ENCODE peak calls at places on chromosomes 12 and 14, in four cellular contexts. I is tibial artery, U is lung, T is testis. L is an unnamed sample. For H3K9me3, the result is how much of the 10 kb centered on the place peaks cover.

GRCh38 chr14:56216631-56217379 is 98.6 kb downstream of the PELI2 start:
- DNase-seq in U (peak), T (peak), I (peak), L (peak)

GRCh38 chr14:34078117-34078743 is 127.4 kb upstream of the EGLN3 start:
- DNase-seq in I (no peak), U (no peak), T (no peak), L (no peak)

GRCh38 chr12:1657616-1658167 is 28.7 kb downstream of the WNT5B start:
- DNase-seq in T (no peak), I (no peak), U (no peak), L (no peak)

GRCh38 chr12:43964966-43965365 is 129.1 kb downstream of the TMEM117 start:
- DNase-seq in T (no peak), U (no peak), I (no peak), L (no peak)

GRCh38 chr14:87522575-87522974 is 470.4 kb downstream of the GALC start:
- DNase-seq in T (no peak), U (no peak), I (no peak), L (no peak)

GRCh38 chr12:65817866-65818265 is 6.4 kb upstream of the HMGA2 start:
- DNase-seq in U (no peak), T (no peak), I (no peak), L (no peak)

GRCh38 chr12:14618990-14619389 is 51.3 kb upstream of the PLBD1 start:
- DNase-seq in T (peak), I (no peak), U (no peak), L (no peak)

GRCh38 chr12:75553398-75553797 is 42.0 kb upstream of the KRR1 start:
- DNase-seq in U (no peak), T (no peak), I (no peak), L (no peak)

GRCh38 chr14:33451211-33451610 is 499.7 kb downstream of the EGLN3 start:
- DNase-seq in I (no peak), T (no peak), U (no peak), L (no peak)

GRCh38 chr12:70052931-70053497 is 190.2 kb upstream of the CNOT2 start:
- DNase-seq in U (peak), T (no peak), I (peak), L (no peak)

GRCh38 chr12:69553626-69554248 is 31.5 kb upstream of the CCT2 start:
- DNase-seq in T (peak), I (no peak), U (peak), L (peak)

GRCh38 chr14:64580451-64580850 is 30.7 kb downstream of the PPP1R36 start:
- DNase-seq in T (no peak), I (no peak), U (no peak), L (no peak)

GRCh38 chr14:87052646-87053225 is 940.2 kb downstream of the GALC start:
- DNase-seq in I (no peak), U (no peak), T (no peak), L (no peak)

GRCh38 chr12:121446760-121447159 is 46.8 kb downstream of the RNF34 start:
- DNase-seq in U (no peak), I (no peak), T (no peak), L (no peak)

GRCh38 chr14:101957406-101958234 is 6.8 kb upstream of the DYNC1H1 start:
- DNase-seq in I (no peak), T (no peak), U (no peak), L (no peak)

GRCh38 chr12:110316861-110317260 is 35.8 kb downstream of the ATP2A2 start:
- DNase-seq in T (no peak), I (no peak), U (no peak), L (no peak)

GRCh38 chr12:126567016-126567415 is 1501.8 kb downstream of the AACS start:
- DNase-seq in I (no peak), U (no peak), T (no peak), L (no peak)

GRCh38 chr12:99059824-99060526 is 414.9 kb downstream of the APAF1 start:
- DNase-seq in U (no peak), I (peak), T (no peak), L (peak)

GRCh38 chr12:123061806-123062205 is 81.3 kb downstream of the ARL6IP4 start:
- DNase-seq in U (no peak), T (no peak), I (no peak), L (no peak)

GRCh38 chr14:88983755-88984154 is 159.3 kb downstream of the TTC8 start:
- DNase-seq in U (no peak), I (no peak), T (no peak), L (no peak)

GRCh38 chr14:26392498-26392897 is 205.3 kb downstream of the NOVA1 start:
- DNase-seq in T (no peak), U (no peak), I (no peak), L (no peak)

GRCh38 chr12:13211859-13212664 is 15.5 kb downstream of the EMP1 start:
- DNase-seq in U (peak), I (peak), T (peak), L (no peak)

GRCh38 chr14:52263190-52263589 is 4.3 kb upstream of the PTGDR start:
- DNase-seq in I (no peak), U (no peak), T (no peak), L (no peak)
- H3K9me3 ChIP-seq in I (under half), U (under half), T (under half), L (under half)

DNA sequence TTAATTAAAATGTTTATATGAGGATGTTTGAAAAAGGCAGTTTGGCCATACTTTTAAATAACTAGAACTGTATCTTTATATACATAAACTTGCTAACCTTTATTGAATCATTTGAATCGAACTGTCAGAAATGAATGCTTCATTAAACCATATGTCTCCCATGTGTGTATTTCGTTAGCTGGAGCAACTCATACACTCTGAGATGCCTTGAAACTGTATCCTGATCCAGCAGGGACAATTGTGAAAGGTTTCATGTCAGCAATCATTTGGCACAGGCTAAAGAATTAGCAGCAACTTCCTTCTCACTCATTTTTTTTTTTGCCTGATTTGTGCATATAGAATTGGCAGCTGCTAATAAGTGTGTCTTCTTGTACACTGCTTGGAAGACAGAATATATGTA is 109.9 kb downstream of the NAV3 start:
- DNase-seq in I (no peak), T (no peak), U (no peak), L (no peak)
- H3K4me3 ChIP-seq in I (no peak), T (no peak), U (no peak), L (no peak)

GRCh38 chr14:100882026-100882967 is 21.2 kb downstream of the RTL1 start:
- DNase-seq in T (no peak), U (no peak), I (no peak), L (no peak)

GRCh38 chr14:100885196-100886030 is 18.1 kb downstream of the RTL1 start:
- DNase-seq in U (no peak), I (no peak), T (no peak), L (no peak)

GRCh38 chr14:100884456-100884855 is 19.1 kb downstream of the RTL1 start:
- DNase-seq in U (no peak), T (no peak), I (no peak), L (no peak)

GRCh38 chr14:100882991-100883788 is 20.3 kb downstream of the RTL1 start:
- DNase-seq in I (no peak), U (no peak), T (no peak), L (no peak)

DNA sequence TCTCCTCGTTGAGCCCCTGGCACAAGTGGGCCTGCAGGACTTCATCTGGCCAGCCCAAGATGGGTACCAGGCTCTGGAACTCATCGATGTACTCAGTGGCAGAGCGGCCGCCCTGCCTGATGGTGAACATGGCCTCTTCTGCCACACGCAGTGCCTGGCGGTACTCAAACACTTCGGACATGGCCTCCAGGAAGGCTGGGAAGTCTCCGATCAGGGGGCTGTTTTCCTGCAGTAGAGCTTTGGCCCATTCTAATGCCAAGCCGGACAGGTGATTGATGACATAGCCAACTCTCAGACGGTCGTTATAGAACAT is 19.8 kb downstream of the RTL1 start:
- DNase-seq in U (no peak), T (no peak), I (no peak), L (no peak)
- H3K9me3 ChIP-seq in U (under half), T (under half), I (under half), L (under half)

DNA sequence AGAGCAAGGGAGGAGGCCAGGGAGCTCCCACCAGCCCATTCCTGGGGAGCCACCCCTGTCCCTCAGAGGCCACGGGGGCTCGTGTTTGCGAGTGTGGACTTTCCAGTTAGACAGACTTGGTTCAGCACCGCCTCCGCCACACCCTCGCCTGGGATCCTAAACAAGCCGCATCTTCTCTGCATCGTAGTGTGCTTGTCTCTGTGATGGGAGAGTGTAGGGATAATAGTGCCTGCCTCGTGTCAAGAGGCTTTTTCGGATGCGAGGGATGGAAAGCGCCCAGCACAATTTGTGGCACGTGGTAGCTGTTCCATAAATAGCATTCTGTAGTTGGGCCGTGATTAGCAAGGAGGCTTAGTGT is 1.3 kb upstream of the PPP1R13B start:
- DNase-seq in U (no peak), T (no peak), I (peak), L (no peak)
- H3K4me3 ChIP-seq in U (no peak), T (peak), I (peak), L (peak)

DNA sequence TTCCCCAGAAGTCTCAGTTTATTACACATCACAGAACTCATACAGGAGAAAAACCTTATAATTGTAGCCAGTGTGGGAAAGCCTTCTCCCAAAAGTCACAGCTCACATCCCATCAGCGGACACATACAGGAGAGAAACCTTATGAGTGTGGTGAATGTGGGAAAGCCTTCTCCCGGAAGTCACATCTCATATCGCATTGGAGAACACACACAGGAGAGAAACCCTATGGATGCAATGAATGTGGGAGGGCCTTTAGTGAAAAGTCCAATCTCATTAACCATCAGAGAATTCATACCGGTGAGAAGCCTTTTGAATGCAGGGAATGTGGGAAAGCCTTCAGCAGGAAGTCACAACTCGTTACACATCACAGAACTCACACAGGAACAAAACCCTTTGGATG is 20.1 kb downstream of the ZNF84 start:
- DNase-seq in U (no peak), I (no peak), T (no peak), L (no peak)
- H3K9me3 ChIP-seq in U (half or more), I (half or more), T (under half), L (half or more)

GRCh38 chr14:94770815-94771190 is 890 bp upstream of the GSC start:
- DNase-seq in T (no peak), U (no peak), I (no peak), L (no peak)

GRCh38 chr14:94770251-94770749 is 387 bp upstream of the GSC start:
- DNase-seq in T (no peak), U (no peak), I (no peak), L (no peak)

GRCh38 chr14:94773017-94773681 is 3.2 kb upstream of the GSC start:
- DNase-seq in I (no peak), U (no peak), T (no peak), L (no peak)

GRCh38 chr14:94771191-94771905 is 1.4 kb upstream of the GSC start:
- DNase-seq in I (no peak), U (no peak), T (no peak), L (no peak)

GRCh38 chr14:94771906-94772468 is 2.1 kb upstream of the GSC start:
- DNase-seq in U (no peak), I (no peak), T (no peak), L (no peak)
- H3K4me3 ChIP-seq in U (no peak), I (no peak), T (no peak), L (no peak)

GRCh38 chr14:29754134-29754533 is 173.5 kb downstream of the PRKD1 start:
- DNase-seq in I (no peak), T (no peak), U (no peak), L (no peak)
- H3K9me3 ChIP-seq in I (under half), T (under half), U (under half), L (under half)

GRCh38 chr14:52740751-52741150 is 10.8 kb downstream of the STYX start:
- DNase-seq in U (no peak), T (no peak), I (no peak), L (no peak)
- H3K4me3 ChIP-seq in U (no peak), T (no peak), I (no peak), L (no peak)

GRCh38 chr12:26120561-26121274 is 4.1 kb downstream of the BHLHE41 start:
- DNase-seq in I (no peak), U (no peak), T (no peak), L (no peak)

GRCh38 chr12:26122681-26123481 is 2.0 kb downstream of the BHLHE41 start:
- DNase-seq in I (peak), T (peak), U (peak), L (peak)

GRCh38 chr12:26119391-26119981 is 5.4 kb downstream of the BHLHE41 start:
- DNase-seq in U (no peak), T (peak), I (no peak), L (no peak)

GRCh38 chr12:26121841-26122680 is 2.8 kb downstream of the BHLHE41 start:
- DNase-seq in I (peak), U (no peak), T (no peak), L (peak)

DNA sequence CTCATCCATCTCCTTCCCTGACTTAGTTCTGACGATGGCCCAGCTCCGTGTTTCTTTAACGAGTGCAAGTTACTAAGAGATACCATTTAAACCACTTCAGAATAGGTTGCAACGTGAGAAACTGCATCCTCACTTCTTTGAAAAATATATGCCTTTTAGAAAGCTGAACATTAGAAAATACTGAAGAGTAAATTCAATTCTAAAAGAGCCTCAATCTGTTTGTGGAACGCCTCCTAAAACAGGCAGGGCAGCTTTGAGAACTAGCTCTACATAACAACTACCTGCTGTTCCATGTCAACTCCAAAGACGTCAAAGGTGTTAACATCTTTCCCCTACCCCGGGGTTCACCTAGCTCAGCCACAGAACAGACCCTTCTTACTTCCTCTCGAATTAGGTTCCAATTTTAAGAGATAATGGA is 3.5 kb downstream of the BHLHE41 start:
- DNase-seq in T (no peak), I (no peak), U (no peak), L (no peak)
- H3K9me3 ChIP-seq in T (under half), I (under half), U (under half), L (under half)

GRCh38 chr12:54010972-54011664 is 2.3 kb downstream of the HOXC8 start:
- DNase-seq in T (no peak), U (no peak), I (no peak), L (no peak)
- H3K4me3 ChIP-seq in T (no peak), U (no peak), I (peak), L (no peak)

L was measured in heart right ventricle.